ENCODE peak calls at places on chromosomes 6 and 20, in four cellular contexts. Q is substantia nigra; E is heart right ventricle; V is CD4-positive, alpha-beta memory T cell. N is an unnamed sample.
A peak's percentile ranks its signal among the peaks of the same experiment; 100 is the strongest.

GRCh38 chr6:2147737-2148448 is 97.5 kb downstream of the GMDS start:
- DNase-seq in Q (no peak), E (no peak), V (no peak), N (no peak)

GRCh38 chr6:134850906-134851305 is 99.0 kb downstream of the ALDH8A1 start:
- DNase-seq in Q (no peak), E (no peak), V (no peak), N (no peak)

GRCh38 chr6:166523782-166524569 is 62.5 kb downstream of the RAMACL start:
- DNase-seq in Q (no peak), E (no peak), V (no peak), N (no peak)

GRCh38 chr6:98839788-98840361 is 5.5 kb downstream of the POU3F2 start:
- DNase-seq in Q (no peak), E (no peak), V (no peak), N (no peak)

GRCh38 chr6:106141441-106142237 is 55.5 kb downstream of the PRDM1 start:
- DNase-seq in Q (no peak), E (no peak), V (peak; percentile 46), N (no peak)

GRCh38 chr6:123529843-123530242 is 106.9 kb downstream of the TRDN start:
- DNase-seq in Q (no peak), E (no peak), V (no peak), N (no peak)

GRCh38 chr6:153852481-153852880 is 186.6 kb upstream of the OPRM1 start:
- DNase-seq in Q (no peak), E (no peak), V (no peak), N (no peak)

GRCh38 chr6:132011582-132011981 is 60.4 kb upstream of the CCN2 start:
- DNase-seq in Q (no peak), E (no peak), V (no peak), N (no peak)

GRCh38 chr6:87588756-87589407 is 905 bp downstream of the RARS2 start:
- DNase-seq in Q (no peak), E (no peak), V (no peak), N (no peak)

GRCh38 chr6:8435845-8436168 is 462 bp upstream of the SLC35B3 start:
- DNase-seq in Q (no peak), E (no peak), V (peak; percentile 34), N (no peak)

GRCh38 chr6:157488635-157489226 is 107.7 kb downstream of the ZDHHC14 start:
- DNase-seq in Q (no peak), E (no peak), V (no peak), N (no peak)

GRCh38 chr6:71012871-71013456 is 56.1 kb upstream of the B3GAT2 start:
- DNase-seq in Q (peak; percentile 33), E (peak; percentile 36), V (no peak), N (no peak)

GRCh38 chr20:58171796-58172425 is 56.5 kb downstream of the ANKRD60 start:
- DNase-seq in Q (no peak), E (no peak), V (no peak), N (no peak)

GRCh38 chr6:113645576-113645970 is 211.6 kb upstream of the MARCKS start:
- DNase-seq in Q (no peak), E (no peak), V (no peak), N (no peak)

GRCh38 chr6:112030206-112030932 is 23.5 kb upstream of the CCN6 start:
- DNase-seq in Q (no peak), E (no peak), V (no peak), N (no peak)

GRCh38 chr6:153023977-153024376 is 21.5 kb upstream of the MTRF1L start:
- DNase-seq in Q (no peak), E (no peak), V (no peak), N (no peak)

GRCh38 chr6:56514395-56514794 is 128.3 kb downstream of the DST start:
- DNase-seq in Q (no peak), E (no peak), V (no peak), N (no peak)

GRCh38 chr20:20450461-20451027 is 82.6 kb downstream of the INSM1 start:
- DNase-seq in Q (peak; percentile 72), E (peak; percentile 43), V (no peak), N (peak; percentile 38)

GRCh38 chr6:16639689-16640480 is 121.4 kb downstream of the ATXN1 start:
- DNase-seq in Q (no peak), E (no peak), V (no peak), N (no peak)

GRCh38 chr20:59664389-59665055 is 60.2 kb downstream of the PHACTR3 start:
- DNase-seq in Q (no peak), E (no peak), V (no peak), N (no peak)

GRCh38 chr20:63492982-63493381 is 5.9 kb downstream of the EEF1A2 start:
- DNase-seq in Q (no peak), E (no peak), V (no peak), N (peak; percentile 42)

GRCh38 chr6:163793584-163793983 is 379.1 kb downstream of the QKI start:
- DNase-seq in Q (no peak), E (no peak), V (no peak), N (no peak)

GRCh38 chr6:11363881-11364576 is 131.6 kb upstream of the NEDD9 start:
- DNase-seq in Q (no peak), E (no peak), V (peak; percentile 70), N (no peak)

GRCh38 chr6:30162265-30163089 is 869 bp upstream of the TRIM15 start:
- DNase-seq in Q (no peak), E (no peak), V (no peak), N (no peak)

GRCh38 chr6:33716890-33717632 is 5.6 kb upstream of the UQCC2 start:
- DNase-seq in Q (no peak), E (no peak), V (no peak), N (no peak)

GRCh38 chr20:25135031-25135430 is 53.1 kb upstream of the VSX1 start:
- DNase-seq in Q (no peak), E (no peak), V (no peak), N (no peak)